ENCODE peak calls at places on chromosomes 12 and 14, in seven cellular contexts. I is H9, F is neuronal stem cell, N is H1, P is mesendoderm, D is mesenchymal stem cell, E is trophoblast cell. J is an unnamed sample.

GRCh38 chr14:56092761-56093160 is 25.4 kb upstream of the PELI2 start:
- DNase-seq in I (no peak), F (no peak), N (no peak), P (no peak), D (no peak), E (no peak), J (no peak)

GRCh38 chr14:55938249-55938791 is 179.9 kb upstream of the PELI2 start:
- DNase-seq in I (no peak), F (no peak), N (no peak), P (no peak), D (no peak), E (no peak), J (peak; percentile 19)

GRCh38 chr12:124506145-124506831 is 61.1 kb downstream of the NCOR2 start:
- DNase-seq in I (peak; percentile 52), F (no peak), N (no peak), P (peak; percentile 41), D (peak; percentile 84), E (no peak), J (no peak)

GRCh38 chr14:71733210-71733883 is 198.9 kb upstream of the RGS6 start:
- DNase-seq in I (no peak), F (no peak), N (no peak), P (peak; percentile 24), D (peak; percentile 41), E (peak; percentile 23), J (peak; percentile 76)

GRCh38 chr12:122238861-122239260 is 13.0 kb upstream of the DIABLO start:
- DNase-seq in I (no peak), F (no peak), N (no peak), P (no peak), D (no peak), E (no peak), J (no peak)

GRCh38 chr12:123960856-123961255 is 11.8 kb downstream of the CCDC92 start:
- DNase-seq in I (no peak), F (no peak), N (no peak), P (no peak), D (no peak), E (no peak), J (no peak)

GRCh38 chr12:122086641-122087285 is 8.2 kb downstream of the MLXIP start:
- DNase-seq in I (no peak), F (no peak), N (no peak), P (no peak), D (no peak), E (no peak), J (no peak)

GRCh38 chr12:27981874-27982273 is 9.3 kb upstream of the PTHLH start:
- DNase-seq in I (no peak), F (no peak), N (no peak), P (no peak), D (no peak), E (no peak), J (peak; percentile 61)

GRCh38 chr14:22536853-22537338 is 52.1 kb downstream of the DAD1 start:
- DNase-seq in I (no peak), F (no peak), N (no peak), P (peak; percentile 85), D (peak; percentile 97), E (peak; percentile 77), J (peak; percentile 98)

GRCh38 chr12:82486524-82487235 is 128.4 kb downstream of the METTL25 start:
- DNase-seq in I (no peak), F (no peak), N (no peak), P (no peak), D (no peak), E (no peak), J (peak; percentile 28)

GRCh38 chr14:102928412-102929348 is 6.2 kb downstream of the AMN start:
- DNase-seq in I (peak; percentile 88), F (peak; percentile 66), N (no peak), P (peak; percentile 83), D (peak; percentile 48), E (peak; percentile 24), J (peak; percentile 5)

GRCh38 chr14:67630938-67631337 is 11.2 kb downstream of the ARG2 start:
- DNase-seq in I (no peak), F (no peak), N (no peak), P (no peak), D (no peak), E (no peak), J (no peak)

GRCh38 chr12:46222642-46223041 is 46.2 kb downstream of the SLC38A1 start:
- DNase-seq in I (no peak), F (no peak), N (no peak), P (no peak), D (no peak), E (no peak), J (no peak)

GRCh38 chr12:49093746-49094103 is 876 bp downstream of the DHH start:
- DNase-seq in I (peak; percentile 48), F (no peak), N (no peak), P (no peak), D (no peak), E (no peak), J (no peak)

GRCh38 chr14:32492482-32492881 is 163.4 kb downstream of the AKAP6 start:
- DNase-seq in I (no peak), F (no peak), N (no peak), P (no peak), D (no peak), E (no peak), J (no peak)
- H3K23ac ChIP-seq in I (no peak overlapping the region), F (no peak overlapping the region), N (no peak overlapping the region), P (no peak overlapping the region), D (no peak overlapping the region), E (no peak overlapping the region), J (no peak overlapping the region)

GRCh38 chr12:33546004-33546403 is 106.4 kb upstream of the SYT10 start:
- DNase-seq in I (no peak), F (no peak), N (no peak), P (no peak), D (no peak), E (peak; percentile 19), J (no peak)
- H3K23ac ChIP-seq in I (no peak overlapping the region), F (no peak overlapping the region), N (no peak overlapping the region), P (no peak overlapping the region), D (no peak overlapping the region), E (no peak overlapping the region), J (no peak overlapping the region)

DNA sequence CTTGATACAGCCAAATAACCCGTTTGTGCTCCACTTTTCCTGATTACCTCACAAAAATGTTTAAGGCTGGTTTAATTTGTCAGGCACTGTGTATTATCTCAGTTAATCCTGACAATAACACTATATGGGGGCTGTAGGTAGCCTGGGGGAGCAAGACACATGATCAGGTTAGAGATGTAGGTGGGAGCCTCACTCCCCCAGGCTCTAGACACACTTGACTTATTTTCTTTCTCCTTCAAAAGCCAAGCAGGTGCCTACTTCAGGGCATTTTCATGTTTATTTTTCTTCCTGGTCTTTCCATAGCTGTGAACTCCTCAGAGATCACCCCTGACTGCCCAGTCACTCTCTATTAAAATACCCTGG is 120.0 kb upstream of the TMCC3 start:
- DNase-seq in I (no peak), F (no peak), N (no peak), P (no peak), D (no peak), E (no peak), J (no peak)
- H3K23ac ChIP-seq in I (no peak overlapping the region), F (no peak overlapping the region), N (no peak overlapping the region), P (no peak overlapping the region), D (no peak overlapping the region), E (no peak overlapping the region), J (no peak overlapping the region)

DNA sequence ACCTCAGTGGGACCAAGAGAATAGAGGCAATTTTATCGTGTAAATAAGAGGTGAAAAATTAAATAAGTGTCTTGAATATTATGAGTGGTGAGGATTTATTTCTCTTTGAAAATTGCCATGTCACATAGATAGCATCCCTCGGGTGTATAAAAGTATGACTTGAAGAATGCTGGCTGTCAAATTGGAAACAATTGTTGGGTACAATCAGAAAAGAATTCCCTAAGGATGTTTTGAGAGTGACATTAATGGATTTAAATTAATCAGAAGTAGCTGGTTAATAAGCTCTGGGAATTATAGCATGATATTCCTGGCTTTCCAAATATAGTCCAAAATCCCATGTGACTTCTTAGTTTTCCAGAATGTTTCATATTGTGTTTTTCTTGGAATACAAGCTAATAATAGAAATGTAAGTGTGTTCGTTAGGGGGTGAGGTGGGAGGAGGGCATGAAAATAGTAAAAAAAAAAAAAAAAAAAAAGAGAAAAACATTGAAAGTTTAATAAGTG is 196.5 kb downstream of the ANO4 start:
- DNase-seq in I (no peak), F (no peak), N (no peak), P (no peak), D (no peak), E (no peak), J (no peak)
- H3K23ac ChIP-seq in I (no peak overlapping the region), F (no peak overlapping the region), N (no peak overlapping the region), P (no peak overlapping the region), D (no peak overlapping the region), E (no peak overlapping the region), J (no peak overlapping the region)

DNA sequence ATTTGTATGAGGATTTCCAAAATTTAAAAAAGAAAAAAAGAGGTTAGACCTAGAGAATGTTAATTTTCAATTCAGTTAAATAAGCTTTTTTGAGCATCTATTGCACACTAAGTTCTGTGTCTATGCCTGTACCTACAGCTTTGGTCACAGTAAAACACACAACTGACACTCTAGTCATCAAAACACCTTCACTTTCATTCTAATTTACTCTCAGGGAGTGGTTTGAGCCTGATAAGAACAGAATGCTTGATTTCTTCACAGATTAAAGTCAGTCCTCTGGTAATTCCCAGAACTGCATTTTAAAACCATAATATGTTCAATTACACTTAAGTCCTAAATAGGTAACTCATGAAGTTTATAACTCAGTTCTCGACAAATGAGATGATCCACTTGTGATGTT is 9.2 kb downstream of the SLC5A8 start:
- DNase-seq in I (no peak), F (no peak), N (no peak), P (no peak), D (no peak), E (no peak), J (no peak)
- H3K23ac ChIP-seq in I (no peak overlapping the region), F (no peak overlapping the region), N (no peak overlapping the region), P (no peak overlapping the region), D (no peak overlapping the region), E (no peak overlapping the region), J (no peak overlapping the region)

GRCh38 chr12:9699898-9700605 is 30.5 kb downstream of the CLEC2D start:
- DNase-seq in I (no peak), F (no peak), N (no peak), P (no peak), D (peak; percentile 16), E (no peak), J (peak; percentile 60)

GRCh38 chr12:9699269-9699897 is 29.9 kb downstream of the CLEC2D start:
- DNase-seq in I (no peak), F (no peak), N (no peak), P (no peak), D (no peak), E (no peak), J (no peak)

GRCh38 chr12:9692909-9693308 is 23.4 kb downstream of the CLEC2D start:
- DNase-seq in I (no peak), F (no peak), N (no peak), P (no peak), D (no peak), E (no peak), J (no peak)

GRCh38 chr12:9697619-9698018 is 28.1 kb downstream of the CLEC2D start:
- DNase-seq in I (no peak), F (no peak), N (no peak), P (no peak), D (no peak), E (no peak), J (no peak)

DNA sequence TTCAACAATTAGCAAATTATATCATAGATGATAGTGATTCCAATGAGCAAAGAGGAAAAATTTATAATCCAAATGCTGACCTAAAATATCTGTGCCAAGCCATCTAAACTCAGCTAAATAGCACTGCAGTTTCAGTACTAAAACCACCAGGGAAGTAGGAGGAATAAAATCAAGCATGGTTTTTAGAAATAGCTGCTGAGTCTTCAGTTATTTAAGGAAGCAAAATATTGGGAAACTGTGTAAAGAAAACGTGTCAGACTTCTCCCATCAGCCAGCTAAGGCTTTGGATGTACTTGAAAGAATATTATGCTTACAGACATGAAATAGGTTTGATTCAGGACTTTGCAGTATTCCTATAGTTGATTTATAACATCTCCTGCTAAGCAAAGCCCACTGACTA is 24.7 kb downstream of the CLEC2D start:
- DNase-seq in I (no peak), F (no peak), N (no peak), P (no peak), D (no peak), E (no peak), J (no peak)
- H3K23ac ChIP-seq in I (no peak overlapping the region), F (no peak overlapping the region), N (no peak overlapping the region), P (no peak overlapping the region), D (no peak overlapping the region), E (no peak overlapping the region), J (no peak overlapping the region)